ENCODE peak calls at places on chromosomes 16 and 17, in eight cellular contexts. One of them, this sample, is unnamed.
A peak's percentile ranks its signal among the peaks of the same experiment; 100 is the strongest.

GRCh38 chr17:59026176-59026939 is 80.3 kb downstream of the TRIM37 start:
- DNase-seq in SK-N-MC: no peak
- DNase-seq in SK-N-SH: no peak
- DNase-seq in endothelial cell of umbilical vein: no peak
- DNase-seq in HepG2: no peak
- DNase-seq in K562: no peak
- DNase-seq in GM12878: no peak
- DNase-seq in H1: no peak
- DNase-seq in this sample: no peak

GRCh38 chr16:69301187-69301586 is 10.0 kb upstream of the VPS4A start:
- DNase-seq in H1: no peak
- DNase-seq in K562: no peak
- DNase-seq in HepG2: no peak
- DNase-seq in SK-N-SH: no peak
- DNase-seq in SK-N-MC: no peak
- DNase-seq in GM12878: no peak
- DNase-seq in endothelial cell of umbilical vein: peak; percentile 57
- DNase-seq in this sample: no peak

GRCh38 chr16:24174977-24175376 is 81.2 kb upstream of the CACNG3 start:
- DNase-seq in GM12878: no peak
- DNase-seq in K562: no peak
- DNase-seq in endothelial cell of umbilical vein: no peak
- DNase-seq in H1: no peak
- DNase-seq in HepG2: no peak
- DNase-seq in SK-N-MC: no peak
- DNase-seq in SK-N-SH: no peak
- DNase-seq in this sample: no peak

GRCh38 chr17:40071720-40072480 is 9.1 kb downstream of the THRA start:
- DNase-seq in H1: no peak
- DNase-seq in K562: no peak
- DNase-seq in GM12878: no peak
- DNase-seq in endothelial cell of umbilical vein: peak; percentile 76
- DNase-seq in HepG2: peak; percentile 46
- DNase-seq in SK-N-SH: peak; percentile 79
- DNase-seq in SK-N-MC: no peak
- DNase-seq in this sample: no peak

GRCh38 chr17:73474370-73474988 is 162.7 kb upstream of the CDC42EP4 start:
- DNase-seq in SK-N-MC: no peak
- DNase-seq in GM12878: no peak
- DNase-seq in H1: no peak
- DNase-seq in HepG2: peak; percentile 9
- DNase-seq in K562: peak; percentile 81
- DNase-seq in SK-N-SH: peak; percentile 98
- DNase-seq in endothelial cell of umbilical vein: peak; percentile 4
- DNase-seq in this sample: peak; percentile 52

GRCh38 chr17:29196784-29197515 is 16.8 kb upstream of the MYO18A start:
- DNase-seq in HepG2: no peak
- DNase-seq in SK-N-SH: no peak
- DNase-seq in SK-N-MC: no peak
- DNase-seq in H1: no peak
- DNase-seq in endothelial cell of umbilical vein: no peak
- DNase-seq in GM12878: no peak
- DNase-seq in K562: no peak
- DNase-seq in this sample: no peak

GRCh38 chr17:50129303-50129945 is 536 bp downstream of the SAMD14 start:
- DNase-seq in K562: no peak
- DNase-seq in H1: no peak
- DNase-seq in endothelial cell of umbilical vein: no peak
- DNase-seq in SK-N-MC: no peak
- DNase-seq in GM12878: no peak
- DNase-seq in HepG2: no peak
- DNase-seq in SK-N-SH: peak; percentile 94
- DNase-seq in this sample: no peak

GRCh38 chr17:31339906-31340661 is 18.7 kb upstream of the EVI2A start:
- DNase-seq in SK-N-MC: no peak
- DNase-seq in endothelial cell of umbilical vein: no peak
- DNase-seq in H1: no peak
- DNase-seq in HepG2: no peak
- DNase-seq in SK-N-SH: no peak
- DNase-seq in K562: peak; percentile 37
- DNase-seq in GM12878: no peak
- DNase-seq in this sample: no peak

GRCh38 chr17:57781386-57782050 is 36.4 kb upstream of the CCDC182 start:
- DNase-seq in K562: no peak
- DNase-seq in SK-N-SH: peak; percentile 34
- DNase-seq in H1: no peak
- DNase-seq in HepG2: no peak
- DNase-seq in endothelial cell of umbilical vein: peak; percentile 6
- DNase-seq in GM12878: no peak
- DNase-seq in SK-N-MC: no peak
- DNase-seq in this sample: no peak

GRCh38 chr17:45248132-45248936 is 13.6 kb downstream of the SPATA32 start:
- DNase-seq in H1: no peak
- DNase-seq in SK-N-MC: no peak
- DNase-seq in SK-N-SH: no peak
- DNase-seq in K562: peak; percentile 85
- DNase-seq in endothelial cell of umbilical vein: no peak
- DNase-seq in HepG2: no peak
- DNase-seq in GM12878: no peak
- DNase-seq in this sample: no peak

GRCh38 chr16:53093162-53093744 is 38.5 kb downstream of the CHD9 start:
- DNase-seq in SK-N-MC: no peak
- DNase-seq in HepG2: no peak
- DNase-seq in GM12878: no peak
- DNase-seq in K562: no peak
- DNase-seq in H1: no peak
- DNase-seq in endothelial cell of umbilical vein: no peak
- DNase-seq in SK-N-SH: no peak
- DNase-seq in this sample: no peak

GRCh38 chr16:81745704-81746558 is 33.2 kb upstream of the PLCG2 start:
- DNase-seq in HepG2: peak; percentile 42
- DNase-seq in SK-N-MC: no peak
- DNase-seq in K562: peak; percentile 86
- DNase-seq in GM12878: no peak
- DNase-seq in endothelial cell of umbilical vein: peak; percentile 59
- DNase-seq in H1: peak; percentile 85
- DNase-seq in SK-N-SH: peak; percentile 87
- DNase-seq in this sample: peak; percentile 42

GRCh38 chr17:72038427-72038826 is 82.4 kb upstream of the SOX9 start:
- DNase-seq in endothelial cell of umbilical vein: no peak
- DNase-seq in H1: no peak
- DNase-seq in GM12878: no peak
- DNase-seq in SK-N-SH: no peak
- DNase-seq in K562: no peak
- DNase-seq in SK-N-MC: no peak
- DNase-seq in HepG2: no peak
- DNase-seq in this sample: no peak

DNA sequence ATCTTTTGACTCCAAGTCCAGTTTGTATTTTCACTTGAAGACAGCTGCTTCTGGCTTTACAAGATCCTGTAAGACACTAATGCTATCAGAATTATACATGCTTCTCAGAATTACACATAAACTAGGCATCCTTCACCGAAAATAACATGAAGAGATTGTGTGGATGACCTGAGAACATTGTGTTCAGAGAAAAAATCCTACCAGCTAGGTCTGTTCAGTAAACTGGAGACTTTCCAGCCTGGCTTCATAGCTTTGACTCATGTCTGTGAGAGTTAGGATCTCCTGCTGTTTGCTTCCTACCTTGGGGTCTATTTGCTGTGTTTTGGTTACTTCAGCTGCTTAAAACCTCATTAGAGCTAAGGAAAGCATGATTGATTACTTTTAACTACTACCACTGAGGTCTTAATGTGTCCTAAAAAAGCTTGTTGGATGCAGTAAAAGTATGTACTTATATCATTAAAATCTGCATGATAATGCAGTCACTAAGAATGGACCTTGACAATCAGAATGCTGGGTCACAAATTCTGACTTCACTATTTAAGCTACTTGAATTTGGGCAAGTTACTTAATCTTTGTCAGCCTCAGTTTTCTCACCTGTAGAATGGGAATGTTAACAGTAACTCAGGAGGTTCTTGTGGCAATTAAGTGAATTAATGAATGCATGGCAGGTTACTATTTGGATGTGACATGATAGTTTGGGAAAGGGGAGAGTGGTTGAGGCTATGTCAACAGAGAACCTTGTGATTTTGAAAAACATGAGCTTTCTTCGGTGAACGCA is 8.0 kb upstream of the MYH13 start:
- DNase-seq in HepG2: no peak
- DNase-seq in GM12878: no peak
- DNase-seq in SK-N-MC: no peak
- DNase-seq in K562: no peak
- DNase-seq in H1: no peak
- DNase-seq in endothelial cell of umbilical vein: no peak
- DNase-seq in SK-N-SH: no peak
- DNase-seq in this sample: no peak
- H3K9ac ChIP-seq in HepG2: no peak overlapping the region
- H3K9ac ChIP-seq in GM12878: no peak overlapping the region
- H3K9ac ChIP-seq in SK-N-MC: no peak overlapping the region
- H3K9ac ChIP-seq in K562: no peak overlapping the region
- H3K9ac ChIP-seq in H1: no peak overlapping the region
- H3K9ac ChIP-seq in endothelial cell of umbilical vein: no peak overlapping the region
- H3K9ac ChIP-seq in SK-N-SH: no peak overlapping the region
- H3K9ac ChIP-seq in this sample: no peak overlapping the region

DNA sequence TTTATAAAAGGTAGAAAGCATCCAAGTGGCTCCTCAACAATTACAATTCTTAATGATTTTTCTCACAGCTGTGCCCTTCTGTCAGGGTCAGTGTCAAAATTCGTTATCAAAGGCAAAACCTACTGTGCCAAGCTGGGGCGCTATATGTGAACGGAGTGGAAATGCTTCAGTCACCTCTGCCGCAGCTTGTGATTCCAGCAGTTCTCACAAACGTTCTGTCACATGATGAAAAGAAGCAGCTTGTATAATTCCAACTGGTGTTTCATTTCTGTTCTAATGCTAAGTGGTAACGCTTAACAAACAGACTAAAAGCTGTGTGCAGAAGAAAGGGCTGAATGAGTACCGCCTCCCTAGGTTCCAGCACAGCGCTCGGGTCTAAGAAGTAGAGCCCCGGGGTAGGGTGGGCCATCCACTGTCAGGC is 14.2 kb downstream of the PLD6 start:
- DNase-seq in SK-N-SH: no peak
- DNase-seq in SK-N-MC: no peak
- DNase-seq in K562: no peak
- DNase-seq in H1: no peak
- DNase-seq in HepG2: no peak
- DNase-seq in GM12878: no peak
- DNase-seq in endothelial cell of umbilical vein: no peak
- DNase-seq in this sample: no peak
- TF ChIP-seq POLR2AphosphoS5 in SK-N-SH: no peak
- TF ChIP-seq POLR2AphosphoS5 in SK-N-MC: no peak
- TF ChIP-seq POLR2AphosphoS5 in K562: no peak
- TF ChIP-seq POLR2AphosphoS5 in H1: no peak
- TF ChIP-seq POLR2AphosphoS5 in HepG2: no peak
- TF ChIP-seq POLR2AphosphoS5 in GM12878: no peak
- TF ChIP-seq POLR2AphosphoS5 in endothelial cell of umbilical vein: no peak
- TF ChIP-seq POLR2AphosphoS5 in this sample: no peak

DNA sequence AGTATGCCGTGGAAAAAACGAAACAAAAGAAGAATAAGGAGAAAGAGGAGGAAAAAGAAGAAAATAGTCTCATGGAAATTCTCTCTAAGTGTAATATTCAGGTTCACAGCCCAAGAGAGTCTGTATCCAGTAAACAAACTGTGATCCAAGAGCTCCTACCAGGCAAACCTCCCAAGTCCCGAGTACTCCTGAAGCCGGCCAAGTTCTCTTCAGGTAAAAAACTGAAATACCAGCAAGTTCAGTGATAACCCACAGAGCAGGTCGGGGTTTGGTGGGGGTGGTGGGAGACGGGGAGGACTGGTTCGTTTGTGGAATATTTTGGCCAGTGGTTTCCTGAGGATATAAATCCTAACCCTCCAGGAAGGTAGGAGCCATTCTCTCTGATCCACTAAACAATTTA is 8.5 kb upstream of the TVP23B start:
- DNase-seq in H1: no peak
- DNase-seq in endothelial cell of umbilical vein: no peak
- DNase-seq in HepG2: no peak
- DNase-seq in K562: no peak
- DNase-seq in GM12878: no peak
- DNase-seq in SK-N-MC: no peak
- DNase-seq in SK-N-SH: no peak
- DNase-seq in this sample: no peak
- H3K9ac ChIP-seq in H1: no peak overlapping the region
- H3K9ac ChIP-seq in endothelial cell of umbilical vein: no peak overlapping the region
- H3K9ac ChIP-seq in HepG2: no peak overlapping the region
- H3K9ac ChIP-seq in K562: no peak overlapping the region
- H3K9ac ChIP-seq in GM12878: no peak overlapping the region
- H3K9ac ChIP-seq in SK-N-MC: no peak overlapping the region
- H3K9ac ChIP-seq in SK-N-SH: no peak overlapping the region
- H3K9ac ChIP-seq in this sample: no peak overlapping the region

DNA sequence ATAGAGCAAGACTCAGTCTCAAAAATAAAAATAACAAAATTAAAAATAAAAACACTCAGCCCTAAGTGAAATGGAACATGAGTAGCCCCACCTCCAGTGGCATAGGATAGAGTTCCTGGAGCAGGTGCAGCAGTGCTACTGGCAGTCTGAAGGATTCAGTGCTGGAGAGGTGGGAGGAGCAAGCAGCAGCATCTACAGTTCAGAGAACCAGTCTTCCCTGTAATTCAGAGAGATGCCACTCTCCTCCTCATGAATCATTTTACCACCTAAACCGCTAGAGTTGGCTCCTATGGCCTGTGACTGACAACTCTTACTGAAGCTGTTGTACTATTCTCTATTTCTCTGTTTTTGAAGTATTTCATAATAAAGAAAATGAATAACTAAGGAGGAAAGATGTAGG is 56.0 kb upstream of the SMURF2 start:
- DNase-seq in K562: no peak
- DNase-seq in GM12878: no peak
- DNase-seq in SK-N-SH: no peak
- DNase-seq in H1: no peak
- DNase-seq in endothelial cell of umbilical vein: no peak
- DNase-seq in SK-N-MC: no peak
- DNase-seq in HepG2: no peak
- DNase-seq in this sample: no peak
- TF ChIP-seq POLR2AphosphoS5 in K562: no peak
- TF ChIP-seq POLR2AphosphoS5 in GM12878: no peak
- TF ChIP-seq POLR2AphosphoS5 in SK-N-SH: no peak
- TF ChIP-seq POLR2AphosphoS5 in H1: no peak
- TF ChIP-seq POLR2AphosphoS5 in endothelial cell of umbilical vein: no peak
- TF ChIP-seq POLR2AphosphoS5 in SK-N-MC: no peak
- TF ChIP-seq POLR2AphosphoS5 in HepG2: no peak
- TF ChIP-seq POLR2AphosphoS5 in this sample: no peak

GRCh38 chr17:79835953-79836951 is 3.0 kb downstream of the CBX4 start:
- DNase-seq in endothelial cell of umbilical vein: no peak
- DNase-seq in GM12878: no peak
- DNase-seq in HepG2: no peak
- DNase-seq in SK-N-MC: no peak
- DNase-seq in K562: peak; percentile 49
- DNase-seq in H1: peak; percentile 95
- DNase-seq in SK-N-SH: no peak
- DNase-seq in this sample: peak; percentile 42
- H3K9ac ChIP-seq in endothelial cell of umbilical vein: no peak overlapping the region
- H3K9ac ChIP-seq in GM12878: peak overlapping the region; percentile 84
- H3K9ac ChIP-seq in HepG2: peak overlapping the region; percentile 79
- H3K9ac ChIP-seq in SK-N-MC: peak overlapping the region; percentile 75
- H3K9ac ChIP-seq in K562: peak overlapping the region; percentile 68
- H3K9ac ChIP-seq in H1: no peak overlapping the region
- H3K9ac ChIP-seq in SK-N-SH: no peak overlapping the region
- H3K9ac ChIP-seq in this sample: peak overlapping the region; percentile 79

This sample was measured in HCT116.